ENCODE peak calls at places on chromosomes 6 and 20, in nine cellular contexts. B, X, E, N, A, O, G, U and K are unnamed samples.

GRCh38 chr6:34982424-34982852 is 93.4 kb downstream of the ANKS1A start:
- ATAC-seq in B (no peak), X (peak), E (peak), N (no peak), A (no peak), O (peak), G (peak), U (peak), K (no peak)

GRCh38 chr6:108117427-108118358 is 43.2 kb upstream of the OSTM1 start:
- ATAC-seq in B (peak), X (no peak), E (peak), N (peak), A (no peak), O (peak), G (peak), U (peak), K (peak)

GRCh38 chr6:115404451-115404850 is 656.2 kb downstream of the FRK start:
- ATAC-seq in B (no peak), X (no peak), E (no peak), N (no peak), A (no peak), O (no peak), G (no peak), U (no peak), K (no peak)

GRCh38 chr6:30767158-30767943 is 23.0 kb upstream of the IER3 start:
- ATAC-seq in B (no peak), X (no peak), E (no peak), N (no peak), A (no peak), O (no peak), G (peak), U (no peak), K (no peak)

GRCh38 chr20:49916146-49917002 is 1.0 kb upstream of the SPATA2 start:
- ATAC-seq in B (peak), X (no peak), E (peak), N (peak), A (peak), O (peak), G (peak), U (peak), K (no peak)

GRCh38 chr20:58926802-58927489 is 54.1 kb upstream of the NELFCD start:
- ATAC-seq in B (no peak), X (peak), E (no peak), N (no peak), A (no peak), O (no peak), G (no peak), U (peak), K (no peak)

GRCh38 chr6:141335889-141336288 is 796.8 kb upstream of the GJE1 start:
- ATAC-seq in B (no peak), X (no peak), E (no peak), N (no peak), A (no peak), O (peak), G (no peak), U (no peak), K (no peak)

GRCh38 chr6:45378324-45378926 is 691 bp upstream of the SUPT3H start:
- ATAC-seq in B (peak), X (peak), E (peak), N (peak), A (peak), O (peak), G (peak), U (peak), K (peak)

GRCh38 chr6:110566346-110567125 is 90.1 kb upstream of the SLC22A16 start:
- ATAC-seq in B (no peak), X (no peak), E (peak), N (no peak), A (peak), O (no peak), G (no peak), U (peak), K (no peak)

GRCh38 chr6:11616200-11616611 is 78.7 kb downstream of the TMEM170B start:
- ATAC-seq in B (no peak), X (no peak), E (no peak), N (peak), A (no peak), O (no peak), G (no peak), U (no peak), K (peak)

GRCh38 chr6:113650610-113650979 is 206.6 kb upstream of the MARCKS start:
- ATAC-seq in B (no peak), X (no peak), E (no peak), N (no peak), A (no peak), O (no peak), G (no peak), U (no peak), K (no peak)

GRCh38 chr6:88165087-88165876 is 865 bp downstream of the CNR1 start:
- ATAC-seq in B (no peak), X (no peak), E (no peak), N (no peak), A (no peak), O (no peak), G (no peak), U (no peak), K (no peak)

GRCh38 chr6:150928882-150929281 is 63.4 kb downstream of the MTHFD1L start:
- ATAC-seq in B (no peak), X (peak), E (no peak), N (no peak), A (no peak), O (peak), G (peak), U (peak), K (no peak)

GRCh38 chr6:7650876-7651275 is 60.9 kb downstream of the SNRNP48 start:
- ATAC-seq in B (no peak), X (no peak), E (no peak), N (no peak), A (no peak), O (no peak), G (no peak), U (no peak), K (no peak)

GRCh38 chr6:996271-996852 is 303.4 kb upstream of the EXOC2 start:
- ATAC-seq in B (peak), X (no peak), E (no peak), N (no peak), A (no peak), O (no peak), G (no peak), U (no peak), K (no peak)

GRCh38 chr6:113707194-113707593 is 150.0 kb upstream of the MARCKS start:
- ATAC-seq in B (no peak), X (no peak), E (no peak), N (no peak), A (no peak), O (no peak), G (no peak), U (no peak), K (no peak)

GRCh38 chr6:127192911-127193503 is 73.7 kb upstream of the RNF146 start:
- ATAC-seq in B (no peak), X (no peak), E (peak), N (peak), A (no peak), O (no peak), G (no peak), U (no peak), K (peak)

GRCh38 chr20:15837563-15837962 is 735.7 kb downstream of the KIF16B start:
- ATAC-seq in B (no peak), X (no peak), E (no peak), N (no peak), A (no peak), O (no peak), G (no peak), U (no peak), K (no peak)

GRCh38 chr6:10791673-10792072 is 44.1 kb downstream of the TMEM14B start:
- ATAC-seq in B (no peak), X (no peak), E (no peak), N (no peak), A (no peak), O (no peak), G (no peak), U (no peak), K (no peak)

GRCh38 chr20:48789781-48790544 is 37.8 kb downstream of the PREX1 start:
- ATAC-seq in B (no peak), X (no peak), E (no peak), N (no peak), A (no peak), O (no peak), G (no peak), U (no peak), K (no peak)

GRCh38 chr6:108751851-108752732 is 96.1 kb upstream of the ARMC2 start:
- ATAC-seq in B (peak), X (no peak), E (peak), N (no peak), A (no peak), O (no peak), G (no peak), U (peak), K (no peak)

GRCh38 chr6:71589254-71589653 is 297.1 kb upstream of the RIMS1 start:
- ATAC-seq in B (no peak), X (no peak), E (no peak), N (no peak), A (no peak), O (no peak), G (no peak), U (no peak), K (no peak)

GRCh38 chr20:1953616-1954015 is 40.2 kb downstream of the PDYN start:
- ATAC-seq in B (no peak), X (no peak), E (no peak), N (no peak), A (no peak), O (no peak), G (no peak), U (no peak), K (no peak)

GRCh38 chr6:43668151-43669028 is 19.2 kb downstream of the MRPS18A start:
- ATAC-seq in B (peak), X (peak), E (peak), N (peak), A (peak), O (peak), G (peak), U (peak), K (peak)
- TF ChIP-seq POLR2A in B (no peak), X (no peak), E (no peak), N (no peak), A (peak), O (no peak), G (peak), U (peak), K (no peak)

DNA sequence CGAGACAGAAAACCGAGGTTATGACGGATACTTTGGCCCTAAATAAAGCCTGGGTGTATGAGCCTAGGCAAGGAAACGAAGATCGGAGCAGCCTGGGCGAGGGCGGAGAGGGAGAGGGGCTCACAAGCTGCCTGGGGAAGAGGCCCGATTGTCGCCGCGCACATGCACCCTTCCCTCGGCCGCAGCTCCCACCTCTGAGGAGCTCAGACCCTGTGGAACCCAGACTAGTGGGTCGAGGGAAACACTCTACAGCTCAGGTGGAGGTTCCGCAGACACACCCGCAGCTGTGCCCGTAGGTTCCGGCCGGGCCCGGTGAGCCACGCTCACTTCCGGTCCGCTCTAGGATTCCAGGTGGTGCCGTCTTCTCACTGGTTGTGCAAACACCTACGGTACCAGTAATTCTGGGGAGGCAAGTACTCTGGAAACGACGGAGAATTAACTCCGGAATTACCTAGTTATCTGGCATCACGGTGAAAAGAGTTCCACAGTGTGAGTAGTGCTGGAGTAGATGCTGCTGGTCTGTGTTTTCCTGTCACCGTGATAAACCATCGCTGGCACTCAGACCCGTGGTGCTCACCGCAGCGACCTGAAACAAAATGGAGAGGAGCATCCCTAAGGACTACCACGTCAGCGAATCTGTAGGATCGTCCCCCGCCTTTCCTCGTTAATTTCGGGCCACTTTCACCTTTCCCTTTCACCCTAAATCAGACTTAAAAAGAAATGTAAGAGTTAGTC is 61.5 kb downstream of the GPX5 start:
- ATAC-seq in B (peak), X (no peak), E (peak), N (peak), A (peak), O (peak), G (no peak), U (peak), K (peak)
- TF ChIP-seq POLR2A in B (peak), X (no peak), E (peak), N (peak), A (no peak), O (peak), G (no peak), U (peak), K (no peak)

GRCh38 chr6:158231551-158232444 is 63.6 kb downstream of the GTF2H5 start:
- ATAC-seq in B (peak), X (peak), E (peak), N (peak), A (peak), O (peak), G (peak), U (peak), K (peak)
- TF ChIP-seq POLR2A in B (peak), X (no peak), E (peak), N (peak), A (no peak), O (peak), G (peak), U (peak), K (peak)

DNA sequence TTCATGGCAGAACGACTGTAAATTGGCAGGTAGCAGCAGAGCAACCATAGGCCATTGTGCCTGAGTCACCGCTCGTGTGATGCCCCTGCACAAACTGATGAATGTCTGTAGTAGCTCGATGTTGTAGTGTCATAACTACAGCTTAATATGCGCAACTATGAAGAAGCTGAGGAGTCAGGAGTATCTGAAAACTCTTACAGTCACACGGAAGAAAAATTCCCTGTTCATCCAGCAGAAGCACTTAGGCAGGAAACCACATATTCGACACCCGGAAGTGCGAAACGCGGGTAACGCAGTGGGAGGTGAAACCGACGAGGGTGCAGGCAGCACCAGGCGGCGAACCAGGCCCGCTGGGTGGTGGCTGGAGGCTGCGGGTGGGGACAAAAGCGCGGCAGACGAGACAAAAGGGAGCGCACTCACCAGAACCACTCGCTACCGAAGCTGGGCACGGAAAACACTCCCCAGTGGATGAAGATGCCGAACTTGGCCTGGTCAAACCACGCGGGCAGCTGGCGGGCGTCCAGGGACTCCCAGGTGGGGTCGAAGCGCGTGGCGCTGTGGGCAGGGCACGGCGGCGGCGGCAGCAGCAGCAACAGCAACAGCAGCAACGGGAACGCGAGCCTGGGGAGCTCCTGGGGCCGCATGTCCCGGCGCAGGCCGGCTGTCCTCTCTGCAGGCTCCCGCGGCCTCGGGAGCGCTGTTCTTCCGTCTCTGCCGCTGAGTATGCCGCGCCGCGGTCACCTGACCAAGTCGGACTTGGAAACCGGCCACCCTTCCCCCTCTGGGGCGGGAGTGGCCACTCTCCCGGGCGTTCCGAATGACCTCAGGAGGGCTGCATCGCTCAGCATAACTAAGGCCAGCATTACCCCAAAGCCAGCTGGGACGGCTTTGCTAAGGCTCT is at the start of gene FUCA2:
- ATAC-seq in B (peak), X (peak), E (peak), N (peak), A (peak), O (peak), G (peak), U (peak), K (peak)
- TF ChIP-seq POLR2A in B (peak), X (peak), E (peak), N (peak), A (peak), O (peak), G (peak), U (peak), K (peak)

GRCh38 chr20:43666376-43667328 is at the start of gene MYBL2:
- ATAC-seq in B (peak), X (peak), E (peak), N (peak), A (peak), O (peak), G (peak), U (peak), K (peak)
- TF ChIP-seq POLR2A in B (no peak), X (no peak), E (no peak), N (no peak), A (no peak), O (peak), G (no peak), U (peak), K (no peak)

DNA sequence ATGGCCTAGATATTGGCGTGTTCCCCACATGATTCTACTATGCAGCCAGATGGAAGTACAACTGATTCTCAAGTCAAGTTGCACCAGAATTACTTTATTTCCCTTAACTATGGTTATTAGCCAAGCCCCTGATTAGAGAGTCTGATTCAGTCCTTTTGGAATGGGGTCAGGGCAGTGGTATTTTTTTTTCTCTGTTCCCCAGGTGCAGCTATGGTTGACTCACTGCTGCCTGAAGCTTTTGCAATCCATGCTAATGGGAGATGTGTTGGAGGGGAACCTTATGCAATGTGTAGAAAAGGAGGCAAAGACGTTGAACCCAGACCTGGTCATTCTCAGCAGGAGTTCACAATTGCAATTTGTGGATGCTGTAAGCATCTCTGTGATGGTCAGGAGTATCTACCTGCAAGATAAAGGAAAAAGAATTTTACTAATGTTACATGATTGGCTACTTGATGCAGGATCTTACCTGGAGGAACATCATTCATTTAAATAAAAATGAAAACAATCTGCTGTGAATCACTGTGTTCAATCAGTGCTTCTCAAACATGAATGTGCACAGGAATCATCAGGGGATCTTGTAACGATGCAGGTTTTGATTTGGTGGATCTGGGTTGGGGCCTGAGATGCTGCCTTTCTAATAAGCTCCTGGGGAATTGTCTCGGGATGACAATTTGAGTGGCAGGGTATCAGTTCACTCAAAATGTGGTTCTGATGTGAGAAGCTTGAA is 49.4 kb downstream of the PFDN4 start:
- ATAC-seq in B (no peak), X (peak), E (no peak), N (peak), A (no peak), O (no peak), G (no peak), U (no peak), K (peak)
- TF ChIP-seq POLR2A in B (no peak), X (no peak), E (no peak), N (no peak), A (no peak), O (no peak), G (no peak), U (no peak), K (no peak)

DNA sequence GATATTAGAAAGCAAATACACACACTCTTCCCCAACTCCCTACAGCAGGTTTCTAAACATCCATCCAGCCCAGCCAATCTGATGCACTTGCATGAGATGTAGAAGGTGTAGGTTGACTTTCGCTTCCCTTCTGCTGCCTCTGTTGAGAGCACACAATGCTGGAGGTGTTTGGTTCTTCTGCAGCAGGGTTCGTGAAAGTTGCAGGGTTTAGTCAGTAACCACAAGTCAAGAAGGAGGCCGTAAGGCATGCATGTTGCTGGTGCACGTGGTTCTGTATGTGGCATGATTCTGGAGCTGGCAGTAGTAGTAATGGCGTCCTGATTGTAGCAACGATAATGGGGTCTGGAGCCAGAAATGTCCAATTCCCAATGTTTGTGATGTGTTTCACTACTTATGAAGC is 53.0 kb downstream of the DEK start:
- ATAC-seq in B (no peak), X (no peak), E (no peak), N (no peak), A (no peak), O (no peak), G (no peak), U (no peak), K (no peak)
- TF ChIP-seq POLR2A in B (no peak), X (no peak), E (no peak), N (no peak), A (no peak), O (no peak), G (no peak), U (no peak), K (no peak)